ENCODE peak calls at places on chromosome 18, in seven cellular contexts. One of them, this sample, is unnamed.

GRCh38 chr18:57062841-57063240 is 84.0 kb upstream of the BOD1L2 start:
- DNase-seq in tibial artery: peak; percentile 45
- DNase-seq in cardiac muscle cell: no peak
- DNase-seq in mesendoderm: no peak
- DNase-seq in Panc1: no peak
- DNase-seq in neuronal stem cell: no peak
- DNase-seq in adrenal gland: no peak
- DNase-seq in this sample: no peak

GRCh38 chr18:29823671-29824070 is 1218.9 kb downstream of the DSC3 start:
- DNase-seq in tibial artery: no peak
- DNase-seq in cardiac muscle cell: no peak
- DNase-seq in mesendoderm: no peak
- DNase-seq in Panc1: no peak
- DNase-seq in neuronal stem cell: no peak
- DNase-seq in adrenal gland: no peak
- DNase-seq in this sample: no peak

GRCh38 chr18:45231606-45232005 is 383.7 kb upstream of the SLC14A2 start:
- DNase-seq in tibial artery: no peak
- DNase-seq in cardiac muscle cell: no peak
- DNase-seq in mesendoderm: no peak
- DNase-seq in Panc1: no peak
- DNase-seq in neuronal stem cell: no peak
- DNase-seq in adrenal gland: no peak
- DNase-seq in this sample: no peak

GRCh38 chr18:64474751-64475150 is 325.9 kb upstream of the LINC00305 start:
- DNase-seq in tibial artery: no peak
- DNase-seq in cardiac muscle cell: no peak
- DNase-seq in mesendoderm: no peak
- DNase-seq in Panc1: no peak
- DNase-seq in neuronal stem cell: no peak
- DNase-seq in adrenal gland: no peak
- DNase-seq in this sample: no peak

GRCh38 chr18:60421356-60422118 is 49.0 kb upstream of the MC4R start:
- DNase-seq in tibial artery: no peak
- DNase-seq in cardiac muscle cell: no peak
- DNase-seq in mesendoderm: no peak
- DNase-seq in Panc1: no peak
- DNase-seq in neuronal stem cell: no peak
- DNase-seq in adrenal gland: no peak
- DNase-seq in this sample: no peak

GRCh38 chr18:9876867-9877654 is 8.7 kb upstream of the TXNDC2 start:
- DNase-seq in tibial artery: peak; percentile 72
- DNase-seq in cardiac muscle cell: peak; percentile 99
- DNase-seq in mesendoderm: peak; percentile 96
- DNase-seq in Panc1: no peak
- DNase-seq in neuronal stem cell: no peak
- DNase-seq in adrenal gland: peak; percentile 71
- DNase-seq in this sample: no peak

GRCh38 chr18:8703181-8703638 is 2.1 kb upstream of the MTCL1 start:
- DNase-seq in tibial artery: no peak
- DNase-seq in cardiac muscle cell: no peak
- DNase-seq in mesendoderm: peak; percentile 15
- DNase-seq in Panc1: no peak
- DNase-seq in neuronal stem cell: no peak
- DNase-seq in adrenal gland: no peak
- DNase-seq in this sample: no peak

GRCh38 chr18:11960743-11961380 is 20.4 kb upstream of the IMPA2 start:
- DNase-seq in tibial artery: no peak
- DNase-seq in cardiac muscle cell: no peak
- DNase-seq in mesendoderm: no peak
- DNase-seq in Panc1: no peak
- DNase-seq in neuronal stem cell: no peak
- DNase-seq in adrenal gland: no peak
- DNase-seq in this sample: no peak

GRCh38 chr18:62437520-62438329 is 85.1 kb upstream of the ZCCHC2 start:
- DNase-seq in tibial artery: peak; percentile 89
- DNase-seq in cardiac muscle cell: peak; percentile 13
- DNase-seq in mesendoderm: no peak
- DNase-seq in Panc1: no peak
- DNase-seq in neuronal stem cell: no peak
- DNase-seq in adrenal gland: peak; percentile 78
- DNase-seq in this sample: no peak

GRCh38 chr18:76464281-76465259 is 30.5 kb downstream of the ZNF516 start:
- DNase-seq in tibial artery: no peak
- DNase-seq in cardiac muscle cell: no peak
- DNase-seq in mesendoderm: no peak
- DNase-seq in Panc1: no peak
- DNase-seq in neuronal stem cell: no peak
- DNase-seq in adrenal gland: no peak
- DNase-seq in this sample: no peak

GRCh38 chr18:34913837-34914755 is 127.1 kb upstream of the MAPRE2 start:
- DNase-seq in tibial artery: no peak
- DNase-seq in cardiac muscle cell: peak; percentile 46
- DNase-seq in mesendoderm: peak; percentile 42
- DNase-seq in Panc1: no peak
- DNase-seq in neuronal stem cell: no peak
- DNase-seq in adrenal gland: no peak
- DNase-seq in this sample: no peak

GRCh38 chr18:32380559-32380958 is 90.1 kb downstream of the GAREM1 start:
- DNase-seq in tibial artery: no peak
- DNase-seq in cardiac muscle cell: peak; percentile 47
- DNase-seq in mesendoderm: peak; percentile 31
- DNase-seq in Panc1: no peak
- DNase-seq in neuronal stem cell: no peak
- DNase-seq in adrenal gland: no peak
- DNase-seq in this sample: no peak

GRCh38 chr18:35047697-35048292 is 6.6 kb downstream of the MAPRE2 start:
- DNase-seq in tibial artery: no peak
- DNase-seq in cardiac muscle cell: no peak
- DNase-seq in mesendoderm: no peak
- DNase-seq in Panc1: no peak
- DNase-seq in neuronal stem cell: no peak
- DNase-seq in adrenal gland: no peak
- DNase-seq in this sample: no peak

GRCh38 chr18:21605218-21605617 is 4.7 kb upstream of the ESCO1 start:
- DNase-seq in tibial artery: no peak
- DNase-seq in cardiac muscle cell: peak; percentile 6
- DNase-seq in mesendoderm: no peak
- DNase-seq in Panc1: no peak
- DNase-seq in neuronal stem cell: no peak
- DNase-seq in adrenal gland: no peak
- DNase-seq in this sample: no peak

GRCh38 chr18:43393174-43393573 is 115.9 kb upstream of the SYT4 start:
- DNase-seq in tibial artery: no peak
- DNase-seq in cardiac muscle cell: peak; percentile 33
- DNase-seq in mesendoderm: no peak
- DNase-seq in Panc1: no peak
- DNase-seq in neuronal stem cell: no peak
- DNase-seq in adrenal gland: no peak
- DNase-seq in this sample: no peak

GRCh38 chr18:75141734-75142133 is 67.2 kb downstream of the PTGR3 start:
- DNase-seq in tibial artery: peak; percentile 34
- DNase-seq in cardiac muscle cell: no peak
- DNase-seq in mesendoderm: no peak
- DNase-seq in Panc1: no peak
- DNase-seq in neuronal stem cell: no peak
- DNase-seq in adrenal gland: no peak
- DNase-seq in this sample: no peak

GRCh38 chr18:500556-501405 is at the start of gene COLEC12:
- DNase-seq in tibial artery: no peak
- DNase-seq in cardiac muscle cell: peak; percentile 61
- DNase-seq in mesendoderm: peak; percentile 53
- DNase-seq in Panc1: no peak
- DNase-seq in neuronal stem cell: peak; percentile 58
- DNase-seq in adrenal gland: no peak
- DNase-seq in this sample: peak; percentile 54

GRCh38 chr18:499351-500229 is 911 bp downstream of the COLEC12 start:
- DNase-seq in tibial artery: no peak
- DNase-seq in cardiac muscle cell: peak; percentile 82
- DNase-seq in mesendoderm: peak; percentile 92
- DNase-seq in Panc1: no peak
- DNase-seq in neuronal stem cell: no peak
- DNase-seq in adrenal gland: no peak
- DNase-seq in this sample: no peak

GRCh38 chr18:501406-501714 is 859 bp upstream of the COLEC12 start:
- DNase-seq in tibial artery: no peak
- DNase-seq in cardiac muscle cell: no peak
- DNase-seq in mesendoderm: peak; percentile 35
- DNase-seq in Panc1: no peak
- DNase-seq in neuronal stem cell: no peak
- DNase-seq in adrenal gland: no peak
- DNase-seq in this sample: no peak

GRCh38 chr18:498901-499300 is 1.6 kb downstream of the COLEC12 start:
- DNase-seq in tibial artery: no peak
- DNase-seq in cardiac muscle cell: no peak
- DNase-seq in mesendoderm: peak; percentile 73
- DNase-seq in Panc1: no peak
- DNase-seq in neuronal stem cell: no peak
- DNase-seq in adrenal gland: no peak
- DNase-seq in this sample: no peak

DNA sequence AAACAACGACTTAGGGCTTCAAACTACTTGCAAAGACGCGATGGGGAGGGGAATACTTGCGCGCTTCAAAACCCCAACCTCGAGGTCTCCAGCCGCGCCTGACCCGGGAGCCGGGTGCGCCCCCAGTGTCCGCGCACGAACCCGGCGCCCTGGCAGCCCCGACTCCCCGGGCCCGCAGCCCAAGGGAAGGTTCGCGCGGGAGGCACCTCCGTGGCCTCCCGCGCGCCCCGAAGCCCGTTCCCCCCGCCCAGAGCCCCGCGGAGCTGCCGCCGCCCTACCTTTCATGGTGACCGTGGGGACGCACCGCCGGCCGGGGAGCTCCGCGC is 308 bp downstream of the COLEC12 start:
- DNase-seq in tibial artery: no peak
- DNase-seq in cardiac muscle cell: peak; percentile 63
- DNase-seq in mesendoderm: peak; percentile 65
- DNase-seq in Panc1: no peak
- DNase-seq in neuronal stem cell: peak; percentile 23
- DNase-seq in adrenal gland: no peak
- DNase-seq in this sample: no peak
- H3K4me3 ChIP-seq in tibial artery: peak overlapping the region; percentile 63
- H3K4me3 ChIP-seq in cardiac muscle cell: peak overlapping the region; percentile 97
- H3K4me3 ChIP-seq in mesendoderm: peak overlapping the region; percentile 87
- H3K4me3 ChIP-seq in Panc1: peak overlapping the region; percentile 21
- H3K4me3 ChIP-seq in neuronal stem cell: peak overlapping the region; percentile 86
- H3K4me3 ChIP-seq in adrenal gland: no peak overlapping the region
- H3K4me3 ChIP-seq in this sample: peak overlapping the region; percentile 64

DNA sequence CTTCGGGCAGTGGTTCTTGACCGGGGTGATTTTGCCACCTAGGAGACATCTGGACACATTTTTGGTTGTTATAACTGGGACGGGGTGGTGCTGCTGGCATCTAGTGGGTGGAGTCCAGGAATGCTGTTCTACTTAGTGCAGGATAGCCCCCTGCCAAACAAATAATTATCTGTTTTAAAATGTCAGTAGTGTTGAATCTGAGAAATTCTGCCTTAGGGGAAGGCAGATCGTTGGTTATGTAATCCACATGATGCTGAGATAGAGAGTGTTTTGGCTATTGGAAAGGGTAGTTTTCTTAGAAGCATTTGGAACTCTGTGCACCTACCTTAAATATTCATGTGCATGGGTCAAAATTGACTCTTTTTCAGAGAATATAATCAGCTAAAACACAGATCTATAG is 199.0 kb downstream of the TPGS2 start:
- DNase-seq in tibial artery: no peak
- DNase-seq in cardiac muscle cell: no peak
- DNase-seq in mesendoderm: no peak
- DNase-seq in Panc1: no peak
- DNase-seq in neuronal stem cell: no peak
- DNase-seq in adrenal gland: no peak
- DNase-seq in this sample: no peak
- H3K27ac ChIP-seq in tibial artery: peak overlapping the region; percentile 86
- H3K27ac ChIP-seq in cardiac muscle cell: peak overlapping the region; percentile 55
- H3K27ac ChIP-seq in mesendoderm: no peak overlapping the region
- H3K27ac ChIP-seq in Panc1: no peak overlapping the region
- H3K27ac ChIP-seq in neuronal stem cell: no peak overlapping the region
- H3K27ac ChIP-seq in adrenal gland: no peak overlapping the region
- H3K27ac ChIP-seq in this sample: peak overlapping the region; percentile 93

GRCh38 chr18:23632615-23633014 is 30.1 kb downstream of the ANKRD29 start:
- DNase-seq in tibial artery: no peak
- DNase-seq in cardiac muscle cell: no peak
- DNase-seq in mesendoderm: no peak
- DNase-seq in Panc1: no peak
- DNase-seq in neuronal stem cell: no peak
- DNase-seq in adrenal gland: no peak
- DNase-seq in this sample: no peak
- H3K4me3 ChIP-seq in tibial artery: no peak overlapping the region
- H3K4me3 ChIP-seq in cardiac muscle cell: no peak overlapping the region
- H3K4me3 ChIP-seq in mesendoderm: no peak overlapping the region
- H3K4me3 ChIP-seq in Panc1: no peak overlapping the region
- H3K4me3 ChIP-seq in neuronal stem cell: no peak overlapping the region
- H3K4me3 ChIP-seq in adrenal gland: no peak overlapping the region
- H3K4me3 ChIP-seq in this sample: no peak overlapping the region

DNA sequence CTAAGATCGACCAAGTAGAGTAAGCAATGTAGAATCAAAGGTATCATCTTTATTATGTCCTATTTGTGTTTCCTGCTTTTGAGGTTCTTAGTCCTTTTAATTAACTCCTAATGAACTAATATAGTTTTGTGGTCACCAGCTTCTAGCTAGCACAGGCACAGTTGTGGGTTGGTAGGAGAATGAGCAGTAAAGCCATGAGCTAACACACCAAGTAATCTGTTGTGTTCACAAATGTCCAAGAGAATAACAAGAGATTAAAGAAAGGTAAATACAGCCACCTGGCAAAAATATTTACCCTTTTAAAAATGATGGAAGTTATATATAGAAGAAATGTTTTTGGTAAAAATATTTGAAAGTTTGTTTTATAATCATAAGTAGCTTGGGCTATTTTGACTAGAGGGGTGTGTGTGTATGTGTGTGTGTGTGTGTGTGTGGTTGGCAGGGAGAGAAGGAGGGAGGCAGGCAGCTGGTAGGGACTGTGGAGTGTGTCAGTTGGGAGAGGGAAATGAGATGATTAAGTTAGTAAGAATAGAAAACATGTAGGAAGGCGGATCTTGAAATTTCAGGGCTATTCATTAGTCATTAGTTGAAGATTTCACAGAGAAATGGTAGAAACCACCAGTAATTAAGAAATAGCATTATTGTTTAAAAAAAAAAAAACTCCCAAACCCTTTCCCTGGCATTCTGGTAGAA is 161.2 kb downstream of the NEDD4L start:
- DNase-seq in tibial artery: no peak
- DNase-seq in cardiac muscle cell: peak; percentile 67
- DNase-seq in mesendoderm: no peak
- DNase-seq in Panc1: no peak
- DNase-seq in neuronal stem cell: no peak
- DNase-seq in adrenal gland: peak; percentile 41
- DNase-seq in this sample: no peak
- H3K27ac ChIP-seq in tibial artery: no peak overlapping the region
- H3K27ac ChIP-seq in cardiac muscle cell: no peak overlapping the region
- H3K27ac ChIP-seq in mesendoderm: no peak overlapping the region
- H3K27ac ChIP-seq in Panc1: no peak overlapping the region
- H3K27ac ChIP-seq in neuronal stem cell: no peak overlapping the region
- H3K27ac ChIP-seq in adrenal gland: no peak overlapping the region
- H3K27ac ChIP-seq in this sample: no peak overlapping the region

DNA sequence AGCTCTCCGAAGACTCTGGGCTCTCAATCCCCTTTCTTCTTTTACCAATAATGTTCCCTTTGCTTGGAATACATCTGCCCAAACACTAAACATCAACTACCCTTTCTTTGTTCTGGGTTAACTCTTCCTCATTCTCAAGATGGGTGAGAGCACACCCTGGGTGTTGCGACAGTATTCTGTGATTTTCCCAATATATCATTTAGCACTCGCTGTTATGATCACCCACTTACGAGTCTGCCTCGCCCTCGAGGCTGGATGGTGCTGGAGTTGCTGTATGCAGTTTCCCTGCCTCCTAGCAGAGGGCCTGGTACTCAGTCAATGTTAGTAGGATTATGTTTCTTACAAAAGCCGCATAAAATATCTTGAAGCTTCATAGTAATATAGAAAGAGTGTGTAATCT is 93.2 kb downstream of the SOCS6 start:
- DNase-seq in tibial artery: no peak
- DNase-seq in cardiac muscle cell: no peak
- DNase-seq in mesendoderm: no peak
- DNase-seq in Panc1: no peak
- DNase-seq in neuronal stem cell: no peak
- DNase-seq in adrenal gland: no peak
- DNase-seq in this sample: no peak
- H3K4me3 ChIP-seq in tibial artery: no peak overlapping the region
- H3K4me3 ChIP-seq in cardiac muscle cell: no peak overlapping the region
- H3K4me3 ChIP-seq in mesendoderm: no peak overlapping the region
- H3K4me3 ChIP-seq in Panc1: no peak overlapping the region
- H3K4me3 ChIP-seq in neuronal stem cell: no peak overlapping the region
- H3K4me3 ChIP-seq in adrenal gland: no peak overlapping the region
- H3K4me3 ChIP-seq in this sample: no peak overlapping the region